ENCODE peak calls at places on chromosomes 16 and 17, in six cellular contexts. One of them, this sample, is unnamed.

GRCh38 chr16:57391708-57392107 is 12.9 kb upstream of the CCL17 start:
- DNase-seq in AG09309: no peak
- DNase-seq in cardiac muscle cell: no peak
- DNase-seq in ovary: no peak
- DNase-seq in fibroblast of pulmonary artery: no peak
- DNase-seq in NB4: no peak
- DNase-seq in this sample: no peak

GRCh38 chr16:85678821-85679220 is 9.9 kb downstream of the GINS2 start:
- DNase-seq in AG09309: no peak
- DNase-seq in cardiac muscle cell: no peak
- DNase-seq in ovary: no peak
- DNase-seq in fibroblast of pulmonary artery: no peak
- DNase-seq in NB4: no peak
- DNase-seq in this sample: no peak

GRCh38 chr16:60945225-60945624 is 1091.0 kb downstream of the CDH8 start:
- DNase-seq in AG09309: no peak
- DNase-seq in cardiac muscle cell: no peak
- DNase-seq in ovary: no peak
- DNase-seq in fibroblast of pulmonary artery: no peak
- DNase-seq in NB4: peak
- DNase-seq in this sample: no peak

GRCh38 chr17:35684046-35684802 is 47.2 kb upstream of the RASL10B start:
- DNase-seq in AG09309: peak
- DNase-seq in cardiac muscle cell: peak
- DNase-seq in ovary: no peak
- DNase-seq in fibroblast of pulmonary artery: peak
- DNase-seq in NB4: no peak
- DNase-seq in this sample: no peak

GRCh38 chr17:50190278-50191069 is 11.0 kb downstream of the COL1A1 start:
- DNase-seq in AG09309: no peak
- DNase-seq in cardiac muscle cell: peak
- DNase-seq in ovary: no peak
- DNase-seq in fibroblast of pulmonary artery: no peak
- DNase-seq in NB4: no peak
- DNase-seq in this sample: no peak

GRCh38 chr16:4288148-4288921 is 15.5 kb upstream of the TFAP4 start:
- DNase-seq in AG09309: no peak
- DNase-seq in cardiac muscle cell: peak
- DNase-seq in ovary: peak
- DNase-seq in fibroblast of pulmonary artery: peak
- DNase-seq in NB4: peak
- DNase-seq in this sample: peak

GRCh38 chr17:73045722-73046121 is 46.8 kb downstream of the SLC39A11 start:
- DNase-seq in AG09309: no peak
- DNase-seq in cardiac muscle cell: no peak
- DNase-seq in ovary: no peak
- DNase-seq in fibroblast of pulmonary artery: no peak
- DNase-seq in NB4: no peak
- DNase-seq in this sample: no peak

GRCh38 chr16:78443780-78444422 is 344.4 kb downstream of the WWOX start:
- DNase-seq in AG09309: no peak
- DNase-seq in cardiac muscle cell: peak
- DNase-seq in ovary: no peak
- DNase-seq in fibroblast of pulmonary artery: no peak
- DNase-seq in NB4: no peak
- DNase-seq in this sample: no peak

GRCh38 chr16:31458073-31458834 is 1.0 kb upstream of the ARMC5 start:
- DNase-seq in AG09309: no peak
- DNase-seq in cardiac muscle cell: peak
- DNase-seq in ovary: no peak
- DNase-seq in fibroblast of pulmonary artery: peak
- DNase-seq in NB4: peak
- DNase-seq in this sample: peak

GRCh38 chr16:6317924-6318323 is 1014.7 kb upstream of the RBFOX1 start:
- DNase-seq in AG09309: no peak
- DNase-seq in cardiac muscle cell: no peak
- DNase-seq in ovary: no peak
- DNase-seq in fibroblast of pulmonary artery: no peak
- DNase-seq in NB4: no peak
- DNase-seq in this sample: no peak

GRCh38 chr16:29023279-29024278 is 38.7 kb downstream of the LAT start:
- DNase-seq in AG09309: no peak
- DNase-seq in cardiac muscle cell: no peak
- DNase-seq in ovary: no peak
- DNase-seq in fibroblast of pulmonary artery: peak
- DNase-seq in NB4: peak
- DNase-seq in this sample: no peak

GRCh38 chr17:957856-958421 is 21.6 kb downstream of the NXN start:
- DNase-seq in AG09309: no peak
- DNase-seq in cardiac muscle cell: no peak
- DNase-seq in ovary: peak
- DNase-seq in fibroblast of pulmonary artery: no peak
- DNase-seq in NB4: no peak
- DNase-seq in this sample: no peak

GRCh38 chr16:27520982-27521673 is 28.6 kb downstream of the GTF3C1 start:
- DNase-seq in AG09309: no peak
- DNase-seq in cardiac muscle cell: peak
- DNase-seq in ovary: no peak
- DNase-seq in fibroblast of pulmonary artery: peak
- DNase-seq in NB4: no peak
- DNase-seq in this sample: no peak

GRCh38 chr17:13002761-13003453 is 14.9 kb downstream of the ELAC2 start:
- DNase-seq in AG09309: peak
- DNase-seq in cardiac muscle cell: peak
- DNase-seq in ovary: peak
- DNase-seq in fibroblast of pulmonary artery: peak
- DNase-seq in NB4: peak
- DNase-seq in this sample: peak

GRCh38 chr17:82317394-82318168 is at the start of gene CD7:
- DNase-seq in AG09309: no peak
- DNase-seq in cardiac muscle cell: no peak
- DNase-seq in ovary: no peak
- DNase-seq in fibroblast of pulmonary artery: no peak
- DNase-seq in NB4: no peak
- DNase-seq in this sample: no peak

GRCh38 chr17:42340691-42341127 is 47.5 kb downstream of the STAT3 start:
- DNase-seq in AG09309: no peak
- DNase-seq in cardiac muscle cell: no peak
- DNase-seq in ovary: no peak
- DNase-seq in fibroblast of pulmonary artery: no peak
- DNase-seq in NB4: no peak
- DNase-seq in this sample: no peak

GRCh38 chr17:42121066-42121769 is at the start of gene KAT2A:
- DNase-seq in AG09309: no peak
- DNase-seq in cardiac muscle cell: peak
- DNase-seq in ovary: peak
- DNase-seq in fibroblast of pulmonary artery: peak
- DNase-seq in NB4: peak
- DNase-seq in this sample: peak

GRCh38 chr17:42183741-42184711 is 1.2 kb downstream of the HCRT start:
- DNase-seq in AG09309: no peak
- DNase-seq in cardiac muscle cell: peak
- DNase-seq in ovary: peak
- DNase-seq in fibroblast of pulmonary artery: peak
- DNase-seq in NB4: peak
- DNase-seq in this sample: peak

GRCh38 chr16:5415123-5415522 is 317.5 kb upstream of the EEF2KMT start:
- DNase-seq in AG09309: no peak
- DNase-seq in cardiac muscle cell: no peak
- DNase-seq in ovary: no peak
- DNase-seq in fibroblast of pulmonary artery: no peak
- DNase-seq in NB4: no peak
- DNase-seq in this sample: no peak

GRCh38 chr17:75703591-75703990 is 17.7 kb upstream of the ITGB4 start:
- DNase-seq in AG09309: no peak
- DNase-seq in cardiac muscle cell: no peak
- DNase-seq in ovary: no peak
- DNase-seq in fibroblast of pulmonary artery: no peak
- DNase-seq in NB4: no peak
- DNase-seq in this sample: no peak

GRCh38 chr16:86679490-86679889 is 101.1 kb downstream of the FOXL1 start:
- DNase-seq in AG09309: no peak
- DNase-seq in cardiac muscle cell: no peak
- DNase-seq in ovary: no peak
- DNase-seq in fibroblast of pulmonary artery: no peak
- DNase-seq in NB4: no peak
- DNase-seq in this sample: no peak

GRCh38 chr16:86680661-86681439 is 102.5 kb downstream of the FOXL1 start:
- DNase-seq in AG09309: no peak
- DNase-seq in cardiac muscle cell: peak
- DNase-seq in ovary: no peak
- DNase-seq in fibroblast of pulmonary artery: peak
- DNase-seq in NB4: no peak
- DNase-seq in this sample: no peak

GRCh38 chr16:86682219-86682904 is 104.0 kb downstream of the FOXL1 start:
- DNase-seq in AG09309: no peak
- DNase-seq in cardiac muscle cell: no peak
- DNase-seq in ovary: no peak
- DNase-seq in fibroblast of pulmonary artery: no peak
- DNase-seq in NB4: no peak
- DNase-seq in this sample: no peak

GRCh38 chr16:86680137-86680536 is 101.8 kb downstream of the FOXL1 start:
- DNase-seq in AG09309: peak
- DNase-seq in cardiac muscle cell: peak
- DNase-seq in ovary: no peak
- DNase-seq in fibroblast of pulmonary artery: peak
- DNase-seq in NB4: no peak
- DNase-seq in this sample: no peak

DNA sequence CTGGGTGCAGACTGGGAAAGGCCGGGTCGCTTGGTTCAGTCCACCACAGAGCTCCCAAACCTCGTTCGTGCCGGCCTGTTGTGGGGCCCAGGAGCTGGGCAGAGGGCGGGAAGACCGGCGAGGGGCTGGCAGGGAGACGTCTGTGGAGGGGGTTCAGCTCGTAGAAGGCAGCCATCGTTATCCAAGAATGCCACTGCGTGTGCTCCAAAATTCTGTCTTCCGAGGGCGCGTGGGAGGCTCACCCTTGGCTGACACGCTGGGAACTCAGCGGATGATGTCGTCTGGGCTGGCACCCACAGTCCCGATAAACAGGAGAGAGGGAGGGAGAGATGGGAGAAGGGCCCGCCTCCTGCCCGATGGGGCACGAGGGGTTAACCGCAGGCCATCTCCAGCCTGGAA is 103.1 kb downstream of the FOXL1 start:
- DNase-seq in AG09309: no peak
- DNase-seq in cardiac muscle cell: peak
- DNase-seq in ovary: no peak
- DNase-seq in fibroblast of pulmonary artery: peak
- DNase-seq in NB4: no peak
- DNase-seq in this sample: no peak
- H3K4me3 ChIP-seq in AG09309: no peak
- H3K4me3 ChIP-seq in cardiac muscle cell: no peak
- H3K4me3 ChIP-seq in ovary: no peak
- H3K4me3 ChIP-seq in fibroblast of pulmonary artery: no peak
- H3K4me3 ChIP-seq in NB4: no peak
- H3K4me3 ChIP-seq in this sample: no peak

DNA sequence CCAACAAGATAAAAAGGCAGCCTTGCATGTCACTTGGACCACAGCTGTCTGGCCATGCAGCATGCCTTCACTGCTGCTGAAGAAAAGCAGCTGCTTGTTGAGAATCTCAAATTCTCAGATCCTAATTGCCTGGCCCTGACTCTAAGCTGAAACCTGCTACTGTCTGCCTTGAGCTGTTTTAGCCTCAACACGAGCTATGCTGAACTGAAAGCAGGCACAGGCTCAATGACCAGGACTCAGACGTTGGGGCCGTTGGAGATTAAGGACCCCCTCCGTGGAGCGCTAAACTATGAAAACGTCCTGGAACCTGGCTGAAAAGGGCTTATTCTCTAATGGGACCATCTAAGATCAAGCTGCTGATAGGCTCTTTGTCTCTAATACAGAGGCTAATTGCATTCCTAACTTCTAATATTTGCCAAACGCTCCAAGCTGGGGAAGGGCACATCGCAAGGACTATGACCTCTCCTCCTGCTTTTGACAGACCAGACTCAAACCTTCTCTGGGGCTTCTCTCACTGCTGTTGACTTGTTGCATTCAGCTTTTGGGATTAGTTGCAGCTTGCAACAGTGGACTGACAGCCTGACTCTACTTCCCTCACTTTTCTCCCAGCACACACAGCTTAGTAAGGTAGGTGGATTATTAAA is 4.6 kb upstream of the PLK1 start:
- DNase-seq in AG09309: no peak
- DNase-seq in cardiac muscle cell: no peak
- DNase-seq in ovary: no peak
- DNase-seq in fibroblast of pulmonary artery: no peak
- DNase-seq in NB4: no peak
- DNase-seq in this sample: no peak
- H3K4me3 ChIP-seq in AG09309: no peak
- H3K4me3 ChIP-seq in cardiac muscle cell: no peak
- H3K4me3 ChIP-seq in ovary: no peak
- H3K4me3 ChIP-seq in fibroblast of pulmonary artery: no peak
- H3K4me3 ChIP-seq in NB4: no peak
- H3K4me3 ChIP-seq in this sample: no peak

DNA sequence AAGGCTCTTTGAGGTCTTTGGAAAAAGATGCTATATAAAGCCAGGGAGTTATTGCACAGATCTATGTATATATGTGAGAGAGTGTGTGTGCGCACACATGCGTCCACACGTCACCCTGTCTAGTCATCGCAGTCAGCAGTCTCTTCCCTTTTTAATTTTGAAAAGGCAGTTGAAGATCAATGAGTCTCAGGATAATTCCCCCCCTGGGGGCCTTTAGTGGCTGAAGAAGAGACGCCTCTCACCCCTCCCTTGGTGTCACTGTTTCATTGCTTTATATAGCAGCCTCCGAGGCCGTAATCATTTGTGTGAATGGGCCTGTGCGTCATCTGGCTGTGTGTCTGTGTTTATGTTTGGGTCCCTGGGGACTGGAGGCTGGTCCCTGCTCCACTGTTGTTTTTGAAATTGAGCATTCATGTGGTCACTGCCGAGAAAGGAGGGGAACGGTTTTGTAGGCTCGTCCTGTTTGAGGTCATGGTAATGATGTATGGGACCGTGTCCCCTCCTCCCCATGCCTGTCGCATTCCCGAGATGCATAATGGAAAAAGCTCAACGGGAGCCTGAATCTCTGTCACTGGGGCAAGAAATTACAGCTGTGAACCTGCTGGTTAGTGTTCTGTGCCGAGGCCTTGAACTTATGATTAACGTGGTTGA is 143.9 kb downstream of the SNX29 start:
- DNase-seq in AG09309: no peak
- DNase-seq in cardiac muscle cell: peak
- DNase-seq in ovary: no peak
- DNase-seq in fibroblast of pulmonary artery: peak
- DNase-seq in NB4: no peak
- DNase-seq in this sample: peak
- H3K4me3 ChIP-seq in AG09309: no peak
- H3K4me3 ChIP-seq in cardiac muscle cell: no peak
- H3K4me3 ChIP-seq in ovary: no peak
- H3K4me3 ChIP-seq in fibroblast of pulmonary artery: no peak
- H3K4me3 ChIP-seq in NB4: no peak
- H3K4me3 ChIP-seq in this sample: no peak

GRCh38 chr17:47719411-47720152 is 13.5 kb upstream of the TBX21 start:
- DNase-seq in AG09309: peak
- DNase-seq in cardiac muscle cell: peak
- DNase-seq in ovary: no peak
- DNase-seq in fibroblast of pulmonary artery: no peak
- DNase-seq in NB4: peak
- DNase-seq in this sample: no peak
- H3K4me3 ChIP-seq in AG09309: no peak
- H3K4me3 ChIP-seq in cardiac muscle cell: no peak
- H3K4me3 ChIP-seq in ovary: no peak
- H3K4me3 ChIP-seq in fibroblast of pulmonary artery: no peak
- H3K4me3 ChIP-seq in NB4: no peak
- H3K4me3 ChIP-seq in this sample: no peak